ENCODE peak calls at places on chromosomes 13 and 19, in eight cellular contexts. N is right atrium auricular region, Z is fibroblast of lung, I is Peyer's patch, X is breast epithelium, Q is RWPE1, T is astrocyte, H is mammary epithelial cell. C is an unnamed sample.

GRCh38 chr19:17504456-17504855 is 7.0 kb upstream of the PGLS start:
- DNase-seq in N (no peak), Z (no peak), I (no peak), X (no peak), Q (no peak), T (no peak), H (no peak), C (no peak)

GRCh38 chr19:5973376-5973775 is 4.6 kb downstream of the RANBP3 start:
- DNase-seq in N (no peak), Z (no peak), I (no peak), X (no peak), Q (no peak), T (no peak), H (no peak), C (no peak)

GRCh38 chr19:15161028-15161984 is 39.5 kb downstream of the NOTCH3 start:
- DNase-seq in N (no peak), Z (no peak), I (no peak), X (no peak), Q (peak), T (no peak), H (no peak), C (no peak)

GRCh38 chr13:73984949-73985691 is 149.1 kb downstream of the KLF12 start:
- DNase-seq in N (no peak), Z (no peak), I (no peak), X (no peak), Q (no peak), T (no peak), H (no peak), C (no peak)

GRCh38 chr19:10219678-10220077 is 11.5 kb downstream of the S1PR2 start:
- DNase-seq in N (no peak), Z (peak), I (no peak), X (no peak), Q (no peak), T (no peak), H (peak), C (no peak)

GRCh38 chr19:29084266-29084665 is 128.7 kb downstream of the UQCRFS1 start:
- DNase-seq in N (no peak), Z (no peak), I (no peak), X (no peak), Q (peak), T (no peak), H (no peak), C (no peak)

GRCh38 chr13:28329395-28330158 is 165.4 kb downstream of the FLT1 start:
- DNase-seq in N (peak), Z (peak), I (no peak), X (no peak), Q (no peak), T (peak), H (no peak), C (no peak)

GRCh38 chr19:3585301-3586123 is at the start of gene GIPC3:
- DNase-seq in N (no peak), Z (no peak), I (no peak), X (no peak), Q (no peak), T (no peak), H (no peak), C (no peak)

GRCh38 chr19:30342901-30343300 is 29.3 kb upstream of the ZNF536 start:
- DNase-seq in N (no peak), Z (no peak), I (peak), X (no peak), Q (no peak), T (no peak), H (no peak), C (no peak)

GRCh38 chr13:60267498-60268202 is 103.9 kb upstream of the DIAPH3 start:
- DNase-seq in N (no peak), Z (no peak), I (no peak), X (no peak), Q (no peak), T (peak), H (no peak), C (peak)

GRCh38 chr19:17611462-17612244 is 56.2 kb downstream of the COLGALT1 start:
- DNase-seq in N (no peak), Z (no peak), I (no peak), X (no peak), Q (no peak), T (no peak), H (no peak), C (no peak)

GRCh38 chr19:55256562-55257460 is 2.0 kb downstream of the PPP6R1 start:
- DNase-seq in N (no peak), Z (no peak), I (no peak), X (no peak), Q (no peak), T (no peak), H (no peak), C (no peak)
- H3K27ac ChIP-seq in N (no peak), Z (peak), I (peak), X (peak), Q (peak), T (no peak), H (peak), C (no peak)

DNA sequence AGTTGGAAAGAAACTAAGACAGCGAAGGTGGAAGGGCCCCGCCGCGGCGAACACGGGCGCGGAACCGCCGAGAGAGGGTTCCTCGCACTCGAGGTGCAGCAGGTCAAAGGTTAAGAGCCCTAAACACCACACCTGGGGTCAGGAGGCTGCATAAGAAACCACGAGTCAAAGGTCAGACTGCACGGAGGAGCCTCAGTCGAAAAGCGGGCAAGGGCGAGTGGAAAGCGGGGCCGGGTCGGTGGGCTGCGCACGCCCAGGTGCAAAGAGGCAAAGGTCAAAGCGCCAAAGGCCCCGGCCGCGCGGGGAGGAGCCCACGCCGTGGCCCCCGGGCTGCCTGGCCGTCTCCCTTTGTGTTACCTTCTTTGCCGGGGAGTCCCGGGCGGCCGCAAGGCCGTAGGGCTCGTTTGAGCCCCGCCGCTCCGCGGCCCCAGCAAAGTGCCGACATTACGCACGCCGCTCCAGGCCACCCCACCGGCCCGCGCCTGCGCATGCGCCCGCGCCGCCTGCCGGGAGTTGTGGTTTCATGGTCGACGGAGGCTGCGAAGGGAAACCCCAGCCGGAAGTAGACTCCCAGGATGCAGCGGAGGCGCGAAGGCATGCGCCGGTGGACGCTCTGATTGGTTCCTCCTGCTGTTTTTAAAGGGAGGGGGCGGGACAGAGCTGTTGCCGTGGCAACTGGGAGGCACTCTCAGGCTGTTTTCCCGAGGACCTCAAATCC is at the start of gene POLRMT:
- DNase-seq in N (peak), Z (peak), I (peak), X (peak), Q (peak), T (peak), H (peak), C (peak)
- H3K27ac ChIP-seq in N (peak), Z (peak), I (peak), X (peak), Q (peak), T (peak), H (peak), C (no peak)

DNA sequence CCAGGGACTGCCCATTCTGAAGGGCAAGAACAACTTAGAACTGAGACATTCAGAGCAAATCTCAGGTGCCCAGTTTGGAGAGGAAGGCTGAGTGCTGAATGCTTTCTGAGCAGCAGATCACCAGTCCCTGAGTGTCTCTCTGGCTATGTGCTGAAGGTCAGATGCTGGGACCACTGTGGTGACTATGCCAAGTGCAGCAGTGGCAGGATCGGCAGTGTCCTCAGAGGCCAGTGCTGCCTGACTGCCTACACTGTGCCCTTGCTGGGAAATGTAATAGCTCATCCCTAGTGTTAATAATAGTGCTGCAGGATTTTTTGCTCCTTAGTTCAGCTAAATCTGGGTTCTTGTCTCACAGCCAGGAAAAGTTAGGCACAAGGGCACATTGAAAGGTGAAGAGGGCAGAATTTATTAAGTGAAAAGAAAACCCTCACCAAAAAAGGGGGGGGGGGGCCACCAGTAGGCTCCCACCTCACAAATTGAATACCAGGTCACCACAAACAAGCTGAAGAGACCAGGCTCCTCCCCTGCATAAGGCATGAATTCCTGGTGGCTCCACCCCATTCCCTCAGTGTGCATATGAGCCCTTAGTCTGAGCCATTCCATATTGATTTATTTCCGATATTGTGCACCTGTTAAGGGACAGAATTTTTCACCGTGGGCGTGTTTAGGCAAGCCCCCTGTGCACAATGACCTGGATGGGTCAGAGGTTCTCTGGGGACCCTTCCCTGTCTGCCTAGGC is 18.5 kb downstream of the RFXAP start:
- DNase-seq in N (no peak), Z (no peak), I (no peak), X (no peak), Q (no peak), T (no peak), H (no peak), C (no peak)
- H3K27ac ChIP-seq in N (peak), Z (no peak), I (no peak), X (no peak), Q (no peak), T (no peak), H (no peak), C (no peak)

GRCh38 chr13:85186646-85187045 is 612.6 kb downstream of the SLITRK6 start:
- DNase-seq in N (no peak), Z (no peak), I (no peak), X (no peak), Q (no peak), T (no peak), H (no peak), C (no peak)
- H3K27ac ChIP-seq in N (no peak), Z (no peak), I (no peak), X (no peak), Q (no peak), T (no peak), H (no peak), C (no peak)

DNA sequence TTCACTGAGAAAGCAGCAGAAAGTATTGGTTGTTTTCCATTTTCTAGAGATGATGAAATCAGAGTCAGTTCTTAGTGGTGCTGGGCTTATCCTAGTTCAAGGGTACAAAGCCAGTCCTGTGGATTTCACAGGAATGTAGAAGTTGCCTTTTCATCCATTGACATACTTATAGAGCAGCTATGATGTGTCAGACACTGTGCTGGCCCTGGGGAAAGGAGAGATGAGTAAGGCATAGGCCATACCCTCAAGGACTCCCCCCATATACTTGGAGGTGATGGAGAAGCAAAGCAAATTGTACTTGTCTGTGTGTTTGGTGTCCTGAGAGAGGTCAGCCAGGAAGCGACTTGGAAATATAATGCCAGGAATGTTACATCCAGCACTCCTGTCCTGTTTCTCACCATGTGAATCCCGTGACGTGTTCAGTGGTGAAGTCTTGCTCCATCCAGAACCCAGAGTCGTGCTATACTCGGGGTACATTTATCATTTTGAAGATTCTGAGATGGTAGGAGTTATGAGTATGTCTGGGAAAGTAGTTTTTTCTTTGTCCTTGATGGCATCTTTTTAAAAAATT is 22.6 kb downstream of the ERCC5 start:
- DNase-seq in N (no peak), Z (no peak), I (no peak), X (no peak), Q (no peak), T (no peak), H (no peak), C (no peak)
- H3K27ac ChIP-seq in N (no peak), Z (no peak), I (no peak), X (no peak), Q (no peak), T (no peak), H (no peak), C (no peak)

GRCh38 chr19:19034204-19034624 is 811 bp downstream of the ARMC6 start:
- DNase-seq in N (no peak), Z (peak), I (peak), X (no peak), Q (peak), T (peak), H (peak), C (peak)
- H3K27ac ChIP-seq in N (peak), Z (peak), I (peak), X (peak), Q (peak), T (peak), H (peak), C (no peak)

GRCh38 chr19:34994286-34994642 is 5.9 kb upstream of the GRAMD1A start:
- DNase-seq in N (no peak), Z (no peak), I (no peak), X (no peak), Q (no peak), T (no peak), H (no peak), C (no peak)
- H3K27ac ChIP-seq in N (peak), Z (no peak), I (peak), X (peak), Q (no peak), T (no peak), H (no peak), C (no peak)

DNA sequence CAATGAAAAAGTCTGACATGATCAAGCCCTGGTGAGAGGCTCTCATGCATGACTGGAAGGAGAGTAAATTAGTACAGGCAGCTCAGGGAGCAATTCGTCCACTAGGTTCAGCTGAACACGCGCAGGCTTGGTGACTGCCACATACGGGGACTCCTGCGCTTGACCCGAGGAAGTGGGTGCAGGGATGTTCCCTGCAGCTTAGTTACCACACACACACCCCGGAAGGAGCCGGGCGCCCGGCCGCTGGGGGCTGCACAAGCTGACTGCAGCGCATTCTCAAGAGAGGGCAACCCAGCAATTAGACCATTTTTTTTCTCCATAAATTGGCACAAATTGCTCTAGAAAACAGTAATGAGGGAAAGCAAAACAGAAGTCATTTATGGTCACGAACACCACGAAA is 23.0 kb upstream of the MIER2 start:
- DNase-seq in N (no peak), Z (no peak), I (peak), X (no peak), Q (no peak), T (no peak), H (no peak), C (no peak)
- H3K27ac ChIP-seq in N (no peak), Z (no peak), I (no peak), X (no peak), Q (no peak), T (no peak), H (no peak), C (no peak)

DNA sequence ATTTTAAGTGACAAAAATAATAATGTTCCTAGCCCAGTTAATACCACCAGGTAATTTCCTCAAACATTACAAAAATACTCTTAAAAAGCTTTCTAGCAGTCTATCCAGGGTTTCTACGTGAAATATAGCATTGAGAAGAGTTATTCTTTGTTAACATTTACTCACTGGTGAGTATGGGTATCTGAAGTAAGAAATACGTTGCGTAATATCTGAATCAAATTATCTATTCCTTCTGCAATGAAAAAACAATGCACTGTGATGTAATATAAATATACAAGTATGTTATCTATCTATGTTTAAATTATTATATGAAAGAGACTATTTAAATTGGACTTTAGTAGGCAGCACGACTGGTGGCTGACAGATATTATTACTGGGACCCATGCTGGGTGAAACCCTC is 5.7 kb upstream of the IGFL2 start:
- DNase-seq in N (no peak), Z (no peak), I (no peak), X (no peak), Q (no peak), T (no peak), H (no peak), C (no peak)
- H3K27ac ChIP-seq in N (no peak), Z (no peak), I (no peak), X (no peak), Q (no peak), T (no peak), H (no peak), C (no peak)